ENCODE peak calls at places on chromosome 12, in nine cellular contexts. One of them, this sample, is unnamed.

GRCh38 chr12:30975581-30975980 is 49.0 kb downstream of the TSPAN11 start:
- DNase-seq in keratinocyte: no peak
- DNase-seq in colonic mucosa: no peak
- DNase-seq in HFFc6: no peak
- DNase-seq in GM13977: no peak
- DNase-seq in right lobe of liver: no peak
- DNase-seq in lower leg skin: no peak
- DNase-seq in activated B cell treated with CpG ODN at 0.5 μM for 24 hours: no peak
- DNase-seq in hepatocyte: no peak
- DNase-seq in this sample: no peak

GRCh38 chr12:113230315-113231274 is 9.3 kb downstream of the TPCN1 start:
- DNase-seq in keratinocyte: no peak
- DNase-seq in colonic mucosa: no peak
- DNase-seq in HFFc6: no peak
- DNase-seq in GM13977: no peak
- DNase-seq in right lobe of liver: no peak
- DNase-seq in lower leg skin: no peak
- DNase-seq in activated B cell treated with CpG ODN at 0.5 μM for 24 hours: no peak
- DNase-seq in hepatocyte: no peak
- DNase-seq in this sample: no peak

GRCh38 chr12:39990122-39991101 is 115.5 kb downstream of the SLC2A13 start:
- DNase-seq in keratinocyte: no peak
- DNase-seq in colonic mucosa: peak
- DNase-seq in HFFc6: no peak
- DNase-seq in GM13977: peak
- DNase-seq in right lobe of liver: peak
- DNase-seq in lower leg skin: peak
- DNase-seq in activated B cell treated with CpG ODN at 0.5 μM for 24 hours: peak
- DNase-seq in hepatocyte: peak
- DNase-seq in this sample: peak

GRCh38 chr12:90090929-90091651 is 382.5 kb upstream of the ATP2B1 start:
- DNase-seq in keratinocyte: peak
- DNase-seq in colonic mucosa: peak
- DNase-seq in HFFc6: peak
- DNase-seq in GM13977: no peak
- DNase-seq in right lobe of liver: no peak
- DNase-seq in lower leg skin: no peak
- DNase-seq in activated B cell treated with CpG ODN at 0.5 μM for 24 hours: no peak
- DNase-seq in hepatocyte: peak
- DNase-seq in this sample: peak

GRCh38 chr12:6341439-6342139 is at the start of gene TNFRSF1A:
- DNase-seq in keratinocyte: no peak
- DNase-seq in colonic mucosa: peak
- DNase-seq in HFFc6: peak
- DNase-seq in GM13977: peak
- DNase-seq in right lobe of liver: peak
- DNase-seq in lower leg skin: peak
- DNase-seq in activated B cell treated with CpG ODN at 0.5 μM for 24 hours: no peak
- DNase-seq in hepatocyte: peak
- DNase-seq in this sample: no peak

GRCh38 chr12:76866146-76866545 is 12.7 kb downstream of the CSRP2 start:
- DNase-seq in keratinocyte: no peak
- DNase-seq in colonic mucosa: no peak
- DNase-seq in HFFc6: no peak
- DNase-seq in GM13977: no peak
- DNase-seq in right lobe of liver: no peak
- DNase-seq in lower leg skin: no peak
- DNase-seq in activated B cell treated with CpG ODN at 0.5 μM for 24 hours: no peak
- DNase-seq in hepatocyte: no peak
- DNase-seq in this sample: no peak

GRCh38 chr12:62631531-62632520 is 165.2 kb downstream of the MON2 start:
- DNase-seq in keratinocyte: no peak
- DNase-seq in colonic mucosa: peak
- DNase-seq in HFFc6: peak
- DNase-seq in GM13977: peak
- DNase-seq in right lobe of liver: peak
- DNase-seq in lower leg skin: peak
- DNase-seq in activated B cell treated with CpG ODN at 0.5 μM for 24 hours: peak
- DNase-seq in hepatocyte: peak
- DNase-seq in this sample: no peak

GRCh38 chr12:53231859-53232640 is at the start of gene RARG:
- DNase-seq in keratinocyte: no peak
- DNase-seq in colonic mucosa: peak
- DNase-seq in HFFc6: peak
- DNase-seq in GM13977: peak
- DNase-seq in right lobe of liver: no peak
- DNase-seq in lower leg skin: peak
- DNase-seq in activated B cell treated with CpG ODN at 0.5 μM for 24 hours: no peak
- DNase-seq in hepatocyte: peak
- DNase-seq in this sample: no peak

GRCh38 chr12:93860659-93861373 is 183.6 kb downstream of the CRADD start:
- DNase-seq in keratinocyte: no peak
- DNase-seq in colonic mucosa: no peak
- DNase-seq in HFFc6: no peak
- DNase-seq in GM13977: no peak
- DNase-seq in right lobe of liver: no peak
- DNase-seq in lower leg skin: no peak
- DNase-seq in activated B cell treated with CpG ODN at 0.5 μM for 24 hours: no peak
- DNase-seq in hepatocyte: no peak
- DNase-seq in this sample: no peak

GRCh38 chr12:9404469-9405260 is 196.5 kb upstream of the PZP start:
- DNase-seq in keratinocyte: no peak
- DNase-seq in colonic mucosa: no peak
- DNase-seq in HFFc6: no peak
- DNase-seq in GM13977: no peak
- DNase-seq in right lobe of liver: no peak
- DNase-seq in lower leg skin: no peak
- DNase-seq in activated B cell treated with CpG ODN at 0.5 μM for 24 hours: no peak
- DNase-seq in hepatocyte: peak
- DNase-seq in this sample: no peak

GRCh38 chr12:12007001-12007712 is 63.6 kb upstream of the BCL2L14 start:
- DNase-seq in keratinocyte: no peak
- DNase-seq in colonic mucosa: no peak
- DNase-seq in HFFc6: peak
- DNase-seq in GM13977: peak
- DNase-seq in right lobe of liver: no peak
- DNase-seq in lower leg skin: no peak
- DNase-seq in activated B cell treated with CpG ODN at 0.5 μM for 24 hours: no peak
- DNase-seq in hepatocyte: no peak
- DNase-seq in this sample: no peak

GRCh38 chr12:15904378-15904920 is 6.7 kb upstream of the DERA start:
- DNase-seq in keratinocyte: no peak
- DNase-seq in colonic mucosa: no peak
- DNase-seq in HFFc6: no peak
- DNase-seq in GM13977: no peak
- DNase-seq in right lobe of liver: no peak
- DNase-seq in lower leg skin: no peak
- DNase-seq in activated B cell treated with CpG ODN at 0.5 μM for 24 hours: no peak
- DNase-seq in hepatocyte: no peak
- DNase-seq in this sample: no peak

GRCh38 chr12:125064492-125064891 is 743 bp upstream of the AACS start:
- DNase-seq in keratinocyte: no peak
- DNase-seq in colonic mucosa: no peak
- DNase-seq in HFFc6: no peak
- DNase-seq in GM13977: no peak
- DNase-seq in right lobe of liver: no peak
- DNase-seq in lower leg skin: no peak
- DNase-seq in activated B cell treated with CpG ODN at 0.5 μM for 24 hours: no peak
- DNase-seq in hepatocyte: no peak
- DNase-seq in this sample: no peak

GRCh38 chr12:25194211-25194610 is 749 bp downstream of the DNAI7 start:
- DNase-seq in keratinocyte: no peak
- DNase-seq in colonic mucosa: no peak
- DNase-seq in HFFc6: no peak
- DNase-seq in GM13977: no peak
- DNase-seq in right lobe of liver: no peak
- DNase-seq in lower leg skin: no peak
- DNase-seq in activated B cell treated with CpG ODN at 0.5 μM for 24 hours: no peak
- DNase-seq in hepatocyte: no peak
- DNase-seq in this sample: no peak

DNA sequence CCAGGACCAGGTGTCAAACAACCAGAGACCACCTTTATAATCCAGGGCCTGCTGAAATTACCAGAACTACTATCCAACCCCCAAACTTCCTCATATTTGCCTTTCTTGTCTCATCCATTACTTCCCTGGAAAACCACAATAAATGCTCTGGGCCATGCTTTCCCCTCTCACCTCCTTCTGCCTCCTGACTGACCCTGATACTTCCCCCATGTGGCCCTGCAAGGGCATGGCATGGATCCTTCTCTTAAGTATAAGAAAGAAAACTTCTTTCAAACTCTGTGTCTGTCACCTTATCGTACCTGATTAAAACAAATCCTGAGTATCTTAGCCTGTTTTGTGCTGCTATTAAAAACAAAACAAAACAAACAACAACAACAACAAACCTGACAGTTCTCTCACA is 44.7 kb upstream of the CRACR2A start:
- DNase-seq in keratinocyte: no peak
- DNase-seq in colonic mucosa: no peak
- DNase-seq in HFFc6: no peak
- DNase-seq in GM13977: no peak
- DNase-seq in right lobe of liver: no peak
- DNase-seq in lower leg skin: no peak
- DNase-seq in activated B cell treated with CpG ODN at 0.5 μM for 24 hours: no peak
- DNase-seq in hepatocyte: no peak
- DNase-seq in this sample: no peak
- TF ChIP-seq CTCF in keratinocyte: no peak
- TF ChIP-seq CTCF in colonic mucosa: no peak
- TF ChIP-seq CTCF in HFFc6: peak
- TF ChIP-seq CTCF in GM13977: no peak
- TF ChIP-seq CTCF in right lobe of liver: no peak
- TF ChIP-seq CTCF in lower leg skin: no peak
- TF ChIP-seq CTCF in activated B cell treated with CpG ODN at 0.5 μM for 24 hours: no peak
- TF ChIP-seq CTCF in hepatocyte: no peak
- TF ChIP-seq CTCF in this sample: no peak

DNA sequence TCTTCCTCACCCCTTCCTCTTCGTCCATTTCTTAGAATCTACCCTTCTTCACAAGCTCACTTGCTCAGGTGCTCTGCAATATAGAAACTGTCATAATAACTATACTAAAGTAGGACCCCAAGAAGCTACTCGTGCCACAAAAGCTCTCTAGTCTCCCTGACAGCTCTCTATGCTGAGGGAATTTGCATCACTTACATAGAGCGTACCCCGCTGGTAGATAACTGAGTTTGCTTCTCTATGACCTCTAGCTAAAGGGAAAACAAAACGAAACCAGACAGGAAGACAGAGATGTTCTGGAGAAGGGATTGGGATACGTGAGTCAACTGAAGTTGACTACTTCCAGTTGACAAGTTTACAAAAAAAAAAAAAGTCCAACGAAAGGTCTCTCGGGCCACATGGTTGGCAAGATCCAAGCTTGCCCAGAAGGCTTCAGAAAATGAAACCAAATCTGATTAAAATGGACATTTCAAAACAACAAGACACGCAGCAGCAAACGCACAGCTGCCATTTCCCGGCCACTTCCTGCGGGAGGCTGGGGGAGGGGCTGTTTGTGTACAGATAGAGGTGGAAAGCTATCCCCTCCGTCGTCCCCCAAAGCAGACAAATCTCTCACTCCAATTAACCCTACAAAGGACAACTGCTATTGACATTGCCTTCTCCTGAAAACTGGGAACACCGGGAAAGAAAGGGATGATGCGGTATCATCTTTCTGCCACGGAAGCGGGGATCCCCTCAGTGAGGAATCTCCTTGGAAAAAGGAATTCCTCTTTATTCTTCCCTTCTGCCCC is 1.3 kb downstream of the BAZ2A start:
- DNase-seq in keratinocyte: no peak
- DNase-seq in colonic mucosa: peak
- DNase-seq in HFFc6: peak
- DNase-seq in GM13977: peak
- DNase-seq in right lobe of liver: peak
- DNase-seq in lower leg skin: peak
- DNase-seq in activated B cell treated with CpG ODN at 0.5 μM for 24 hours: peak
- DNase-seq in hepatocyte: peak
- DNase-seq in this sample: no peak
- TF ChIP-seq CTCF in keratinocyte: no peak
- TF ChIP-seq CTCF in colonic mucosa: no peak
- TF ChIP-seq CTCF in HFFc6: no peak
- TF ChIP-seq CTCF in GM13977: no peak
- TF ChIP-seq CTCF in right lobe of liver: no peak
- TF ChIP-seq CTCF in lower leg skin: no peak
- TF ChIP-seq CTCF in activated B cell treated with CpG ODN at 0.5 μM for 24 hours: no peak
- TF ChIP-seq CTCF in hepatocyte: no peak
- TF ChIP-seq CTCF in this sample: no peak

GRCh38 chr12:121334513-121335343 is 17.5 kb downstream of the ANAPC5 start:
- DNase-seq in keratinocyte: peak
- DNase-seq in colonic mucosa: peak
- DNase-seq in HFFc6: peak
- DNase-seq in GM13977: peak
- DNase-seq in right lobe of liver: no peak
- DNase-seq in lower leg skin: no peak
- DNase-seq in activated B cell treated with CpG ODN at 0.5 μM for 24 hours: no peak
- DNase-seq in hepatocyte: peak
- DNase-seq in this sample: peak
- TF ChIP-seq CTCF in keratinocyte: peak
- TF ChIP-seq CTCF in colonic mucosa: peak
- TF ChIP-seq CTCF in HFFc6: peak
- TF ChIP-seq CTCF in GM13977: peak
- TF ChIP-seq CTCF in right lobe of liver: peak
- TF ChIP-seq CTCF in lower leg skin: no peak
- TF ChIP-seq CTCF in activated B cell treated with CpG ODN at 0.5 μM for 24 hours: peak
- TF ChIP-seq CTCF in hepatocyte: peak
- TF ChIP-seq CTCF in this sample: peak

DNA sequence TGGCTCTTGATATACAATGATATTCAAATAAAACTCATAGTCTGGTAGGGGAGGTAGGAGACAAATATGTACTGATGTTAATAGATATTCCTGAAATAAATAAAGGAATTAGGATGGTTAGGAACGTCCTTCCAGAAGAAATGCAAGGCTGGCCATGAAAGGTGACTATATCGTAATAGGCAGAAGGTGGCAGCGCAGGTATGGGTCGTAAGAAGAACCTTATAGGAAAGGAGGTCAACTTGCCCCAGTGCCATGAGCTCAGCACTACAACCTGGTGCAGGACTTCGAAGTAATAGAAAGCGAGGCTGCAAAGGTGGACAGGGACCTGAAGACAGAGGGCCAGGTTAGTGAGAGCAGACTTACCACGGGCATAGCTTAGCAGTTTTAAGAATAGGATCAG is 55.3 kb upstream of the FGD4 start:
- DNase-seq in keratinocyte: no peak
- DNase-seq in colonic mucosa: no peak
- DNase-seq in HFFc6: no peak
- DNase-seq in GM13977: no peak
- DNase-seq in right lobe of liver: no peak
- DNase-seq in lower leg skin: no peak
- DNase-seq in activated B cell treated with CpG ODN at 0.5 μM for 24 hours: no peak
- DNase-seq in hepatocyte: no peak
- DNase-seq in this sample: no peak
- TF ChIP-seq CTCF in keratinocyte: no peak
- TF ChIP-seq CTCF in colonic mucosa: no peak
- TF ChIP-seq CTCF in HFFc6: no peak
- TF ChIP-seq CTCF in GM13977: no peak
- TF ChIP-seq CTCF in right lobe of liver: no peak
- TF ChIP-seq CTCF in lower leg skin: no peak
- TF ChIP-seq CTCF in activated B cell treated with CpG ODN at 0.5 μM for 24 hours: no peak
- TF ChIP-seq CTCF in hepatocyte: no peak
- TF ChIP-seq CTCF in this sample: no peak

This sample was measured in retinal pigment epithelial cell.